ENCODE peak calls at places on chromosomes 7 and 10, in seven cellular contexts. Y is GM10248; W is HCT116; S is RWPE1; U is CD8-positive, alpha-beta memory T cell; X is C1 segment of cervical spinal cord; A is fibroblast of the aortic adventitia. N is an unnamed sample.
A peak's percentile ranks its signal among the peaks of the same experiment; 100 is the strongest.

GRCh38 chr7:69967152-69967591 is 368.9 kb downstream of the AUTS2 start:
- DNase-seq in Y (no peak), S (no peak), A (no peak), X (no peak), U (no peak), W (no peak), N (no peak)

GRCh38 chr7:157827045-157827862 is 490.4 kb downstream of the DNAJB6 start:
- DNase-seq in A (no peak), U (peak; percentile 16), S (no peak), Y (no peak), X (no peak), W (no peak), N (no peak)

GRCh38 chr7:131553906-131554305 is 2.5 kb downstream of the PODXL start:
- DNase-seq in X (no peak), A (no peak), S (no peak), W (no peak), Y (no peak), U (no peak), N (no peak)

GRCh38 chr7:295155-296154 is 5.5 kb downstream of the FOXL3 start:
- DNase-seq in A (no peak), Y (no peak), U (no peak), X (no peak), W (no peak), S (no peak), N (no peak)

GRCh38 chr7:155764432-155764798 is 47.8 kb downstream of the SHH start:
- DNase-seq in U (peak; percentile 48), X (no peak), A (no peak), S (no peak), W (no peak), Y (peak; percentile 46), N (no peak)

GRCh38 chr10:15043674-15044073 is at the start of gene OLAH:
- DNase-seq in S (no peak), W (no peak), X (no peak), Y (no peak), U (no peak), A (no peak), N (no peak)

GRCh38 chr7:26709210-26709990 is 155.0 kb downstream of the SKAP2 start:
- DNase-seq in S (no peak), A (no peak), W (no peak), U (no peak), Y (no peak), X (no peak), N (no peak)

GRCh38 chr10:33611423-33611822 is 277.0 kb upstream of the NRP1 start:
- DNase-seq in X (no peak), W (no peak), U (no peak), A (no peak), S (no peak), Y (no peak), N (no peak)

GRCh38 chr10:78784454-78785414 is 284.0 kb upstream of the ZMIZ1 start:
- DNase-seq in Y (no peak), X (no peak), A (peak; percentile 49), U (no peak), W (no peak), S (no peak), N (no peak)

GRCh38 chr7:52689912-52690311 is 345.5 kb upstream of the POM121L12 start:
- DNase-seq in S (no peak), U (no peak), W (no peak), Y (no peak), A (no peak), X (no peak), N (no peak)

GRCh38 chr7:127655720-127656119 is 3.7 kb downstream of the SND1 start:
- DNase-seq in Y (no peak), A (no peak), W (no peak), X (no peak), S (no peak), U (no peak), N (no peak)

GRCh38 chr10:25113231-25114035 is 61.4 kb upstream of the GPR158 start:
- DNase-seq in Y (peak; percentile 61), U (peak; percentile 6), S (peak; percentile 54), X (peak; percentile 83), A (peak; percentile 78), W (peak; percentile 72), N (peak; percentile 68)

GRCh38 chr10:59872892-59873463 is 33.4 kb downstream of the CCDC6 start:
- DNase-seq in S (no peak), Y (no peak), U (no peak), X (no peak), A (peak; percentile 87), W (no peak), N (peak; percentile 76)

GRCh38 chr10:58608826-58609225 is 96.2 kb downstream of the BICC1 start:
- DNase-seq in W (no peak), A (peak; percentile 41), U (no peak), Y (no peak), S (no peak), X (no peak), N (no peak)

GRCh38 chr7:132773527-132773956 is 197.3 kb upstream of the PLXNA4 start:
- DNase-seq in W (no peak), X (no peak), A (peak; percentile 87), U (no peak), Y (no peak), S (peak; percentile 38), N (no peak)

N was measured in tibial artery.